ENCODE peak calls at places on chromosomes 11 and 22, in eight cellular contexts. M is lower leg skin, Q is body of pancreas, T is H7, J is mesenchymal stem cell, X is sigmoid colon, P is esophagus muscularis mucosa, U is ovary. K is an unnamed sample.

GRCh38 chr22:46348099-46348695 is 12.7 kb downstream of the TRMU start:
- DNase-seq in M (no peak), Q (no peak), T (no peak), J (no peak), X (no peak), P (no peak), U (no peak), K (no peak)

GRCh38 chr22:50624347-50625130 is 3.4 kb downstream of the ARSA start:
- DNase-seq in M (no peak), Q (no peak), T (no peak), J (no peak), X (no peak), P (no peak), U (no peak), K (no peak)

GRCh38 chr11:111413849-111414248 is 34.8 kb upstream of the POU2AF1 start:
- DNase-seq in M (peak), Q (no peak), T (no peak), J (no peak), X (no peak), P (no peak), U (no peak), K (peak)

GRCh38 chr11:94545641-94546470 is 2.1 kb downstream of the FUT4 start:
- DNase-seq in M (no peak), Q (peak), T (peak), J (no peak), X (no peak), P (no peak), U (no peak), K (no peak)

GRCh38 chr22:24952837-24953293 is 349 bp downstream of the KIAA1671 start:
- DNase-seq in M (peak), Q (peak), T (peak), J (peak), X (peak), P (no peak), U (peak), K (peak)

GRCh38 chr22:29320546-29320945 is 5.0 kb upstream of the RASL10A start:
- DNase-seq in M (no peak), Q (no peak), T (no peak), J (peak), X (no peak), P (no peak), U (no peak), K (peak)

GRCh38 chr11:21464601-21465193 is 728.2 kb upstream of the ANO5 start:
- DNase-seq in M (no peak), Q (no peak), T (no peak), J (no peak), X (no peak), P (no peak), U (no peak), K (no peak)

GRCh38 chr11:112728288-112728687 is 232.9 kb upstream of the NCAM1 start:
- DNase-seq in M (no peak), Q (no peak), T (no peak), J (no peak), X (no peak), P (peak), U (no peak), K (no peak)

GRCh38 chr11:35997908-35998307 is 54.0 kb downstream of the LDLRAD3 start:
- DNase-seq in M (no peak), Q (no peak), T (no peak), J (no peak), X (no peak), P (no peak), U (no peak), K (no peak)

GRCh38 chr11:68031136-68031459 is 617 bp downstream of the NDUFS8 start:
- DNase-seq in M (no peak), Q (no peak), T (no peak), J (peak), X (no peak), P (no peak), U (no peak), K (no peak)

GRCh38 chr22:44677299-44678244 is 24.4 kb upstream of the PRR5 start:
- DNase-seq in M (no peak), Q (no peak), T (no peak), J (no peak), X (no peak), P (no peak), U (no peak), K (no peak)

GRCh38 chr11:106459135-106459534 is 381.7 kb downstream of the AASDHPPT start:
- DNase-seq in M (no peak), Q (no peak), T (no peak), J (no peak), X (no peak), P (no peak), U (no peak), K (no peak)

GRCh38 chr11:70915158-70915795 is 337.1 kb downstream of the SHANK2 start:
- DNase-seq in M (no peak), Q (no peak), T (no peak), J (no peak), X (no peak), P (no peak), U (no peak), K (no peak)

GRCh38 chr22:24444251-24444650 is 16.9 kb downstream of the ADORA2A start:
- DNase-seq in M (no peak), Q (no peak), T (no peak), J (no peak), X (no peak), P (no peak), U (no peak), K (no peak)

GRCh38 chr11:78744202-78744601 is 169.5 kb upstream of the NARS2 start:
- DNase-seq in M (no peak), Q (no peak), T (no peak), J (no peak), X (no peak), P (no peak), U (no peak), K (no peak)

GRCh38 chr11:124676386-124676785 is 2.7 kb downstream of the SPA17 start:
- DNase-seq in M (no peak), Q (no peak), T (no peak), J (no peak), X (no peak), P (no peak), U (no peak), K (no peak)

GRCh38 chr11:61917043-61917356 is 366 bp downstream of the RAB3IL1 start:
- DNase-seq in M (no peak), Q (no peak), T (no peak), J (no peak), X (peak), P (no peak), U (no peak), K (no peak)

GRCh38 chr11:65696802-65697552 is 15.1 kb upstream of the KAT5 start:
- DNase-seq in M (no peak), Q (no peak), T (no peak), J (no peak), X (no peak), P (no peak), U (no peak), K (no peak)

GRCh38 chr11:66002648-66003225 is 434 bp downstream of the BANF1 start:
- DNase-seq in M (no peak), Q (peak), T (no peak), J (peak), X (peak), P (no peak), U (peak), K (no peak)

GRCh38 chr11:43316451-43316850 is 4.7 kb downstream of the API5 start:
- DNase-seq in M (no peak), Q (no peak), T (no peak), J (peak), X (no peak), P (no peak), U (no peak), K (no peak)

GRCh38 chr11:73760066-73760679 is 701 bp downstream of the RAB6A start:
- DNase-seq in M (peak), Q (peak), T (peak), J (peak), X (peak), P (no peak), U (peak), K (peak)

GRCh38 chr11:130042093-130042591 is 27.6 kb upstream of the APLP2 start:
- DNase-seq in M (no peak), Q (no peak), T (no peak), J (peak), X (no peak), P (no peak), U (no peak), K (no peak)

GRCh38 chr11:57094206-57094940 is 87.4 kb upstream of the LRRC55 start:
- DNase-seq in M (no peak), Q (no peak), T (no peak), J (peak), X (no peak), P (no peak), U (no peak), K (no peak)

GRCh38 chr11:17571431-17572358 is 24.6 kb downstream of the OTOG start:
- DNase-seq in M (peak), Q (no peak), T (peak), J (no peak), X (no peak), P (no peak), U (no peak), K (no peak)

GRCh38 chr11:17445240-17445795 is 31.3 kb downstream of the ABCC8 start:
- DNase-seq in M (no peak), Q (no peak), T (no peak), J (no peak), X (no peak), P (no peak), U (no peak), K (no peak)

GRCh38 chr11:122706689-122707088 is 51.2 kb downstream of the UBASH3B start:
- DNase-seq in M (no peak), Q (no peak), T (no peak), J (peak), X (no peak), P (no peak), U (no peak), K (peak)

GRCh38 chr11:119100246-119100959 is 1.2 kb downstream of the DPAGT1 start:
- DNase-seq in M (no peak), Q (peak), T (no peak), J (peak), X (no peak), P (no peak), U (no peak), K (no peak)

GRCh38 chr11:117375960-117376359 is 48.3 kb downstream of the CEP164 start:
- DNase-seq in M (no peak), Q (no peak), T (no peak), J (no peak), X (no peak), P (no peak), U (no peak), K (no peak)

GRCh38 chr11:12043959-12044772 is 35.7 kb upstream of the DKK3 start:
- DNase-seq in M (peak), Q (peak), T (peak), J (peak), X (peak), P (peak), U (peak), K (peak)
- H3K4me3 ChIP-seq in M (no peak), Q (no peak), T (no peak), J (peak), X (no peak), P (peak), U (no peak), K (peak)

DNA sequence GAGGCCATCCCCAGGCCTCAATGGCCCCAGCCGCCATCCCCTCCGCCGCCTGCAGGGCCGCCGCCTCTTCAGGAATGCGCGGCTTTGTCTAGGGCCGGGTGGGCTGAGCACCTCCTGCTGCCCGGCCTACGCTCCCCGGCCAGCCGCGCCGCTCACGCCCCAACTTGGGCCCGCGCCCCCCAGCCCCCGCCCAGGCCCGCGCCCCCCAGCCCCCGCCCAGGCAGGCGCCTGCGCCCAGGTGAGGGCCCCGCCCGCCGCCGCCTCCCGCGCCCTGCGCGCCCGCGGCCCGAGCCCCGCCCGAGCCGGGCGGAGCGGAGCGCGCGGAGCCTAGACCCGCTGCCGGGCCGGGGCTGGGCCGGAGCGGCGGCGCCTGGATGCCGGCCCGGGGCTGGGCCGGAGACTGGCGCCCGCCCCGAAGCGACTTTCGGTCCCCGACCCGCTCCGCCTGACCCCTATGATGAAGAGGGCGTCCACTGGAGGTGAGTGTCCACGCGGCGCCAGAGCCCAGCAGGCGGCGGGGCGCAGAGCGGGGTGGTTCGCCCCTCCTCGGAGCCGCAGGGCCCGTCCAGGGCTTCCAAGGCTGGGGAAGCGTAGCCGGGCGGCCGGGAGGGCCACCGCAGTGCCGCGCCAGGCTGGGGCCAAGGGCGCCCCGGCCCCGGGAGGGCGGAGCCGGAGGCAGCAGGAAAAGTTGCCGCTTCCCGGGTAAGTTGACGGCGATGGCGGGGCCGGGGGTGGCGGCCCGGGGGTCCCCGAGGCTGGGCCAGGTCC is 34.3 kb upstream of the PRODH start:
- DNase-seq in M (no peak), Q (peak), T (peak), J (peak), X (no peak), P (no peak), U (no peak), K (peak)
- H3K4me3 ChIP-seq in M (peak), Q (peak), T (peak), J (peak), X (no peak), P (peak), U (peak), K (peak)

DNA sequence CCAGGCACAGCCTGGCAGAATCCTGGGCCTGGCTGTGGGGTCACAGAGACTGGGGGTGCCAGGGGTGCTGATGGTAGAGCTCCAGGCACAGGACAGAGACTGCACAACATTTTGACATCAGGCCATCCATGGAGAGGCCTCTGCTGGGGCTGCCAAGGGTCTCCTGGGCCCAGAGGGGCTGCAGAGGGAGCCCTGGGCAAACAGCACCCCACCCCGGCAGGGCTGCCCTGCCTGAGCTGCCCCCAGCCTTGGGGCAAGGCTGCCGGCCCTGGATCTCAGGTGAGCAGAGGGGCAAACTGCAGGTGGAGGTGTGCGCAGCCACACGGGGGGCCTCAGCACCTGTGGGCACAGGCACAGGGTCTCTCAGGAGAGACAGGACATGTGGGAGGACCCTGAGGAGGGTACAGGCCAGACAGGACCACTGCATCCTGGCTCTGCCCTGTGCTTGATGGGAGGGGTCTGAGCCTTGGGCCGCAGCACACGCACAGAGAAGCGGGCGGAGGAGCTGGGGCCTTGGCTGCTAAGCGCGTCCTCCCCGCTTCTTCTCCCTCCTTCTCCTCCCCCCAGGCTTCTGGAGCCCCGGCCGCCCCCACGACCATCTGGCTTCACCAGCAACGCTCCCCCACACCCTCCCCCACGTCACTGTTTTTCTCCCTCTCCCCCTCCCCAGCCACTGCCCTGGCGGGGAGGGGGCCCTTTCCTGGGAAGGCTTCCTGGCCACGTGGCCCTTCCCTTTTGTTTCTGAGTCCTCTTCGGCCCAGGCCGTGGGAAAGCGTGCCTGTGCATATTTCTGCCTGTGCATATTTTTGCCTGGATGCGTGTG is 28.0 kb downstream of the RTN4R start:
- DNase-seq in M (no peak), Q (no peak), T (peak), J (no peak), X (no peak), P (no peak), U (peak), K (no peak)
- H3K4me3 ChIP-seq in M (no peak), Q (no peak), T (no peak), J (no peak), X (no peak), P (no peak), U (no peak), K (no peak)

DNA sequence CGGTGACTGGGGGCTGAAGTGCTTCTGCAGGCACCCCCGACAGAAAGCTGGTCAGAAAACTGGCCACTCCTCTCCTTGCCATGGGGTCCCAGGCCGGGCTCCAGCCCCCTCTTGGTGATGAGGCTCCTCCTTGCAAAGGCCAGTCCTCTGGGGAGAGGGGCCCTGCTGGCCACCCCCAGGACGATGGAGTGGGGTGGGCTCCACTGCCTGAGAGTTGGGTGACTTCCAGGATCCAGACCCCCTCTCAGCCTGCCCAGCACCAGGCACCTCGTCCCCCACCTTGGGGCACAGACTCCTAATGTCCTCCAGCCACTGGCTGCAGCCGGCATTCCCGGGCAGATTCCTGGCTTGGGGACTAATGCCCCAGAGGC is 441 bp upstream of the RPS6KA4 start:
- DNase-seq in M (no peak), Q (no peak), T (no peak), J (no peak), X (no peak), P (no peak), U (no peak), K (no peak)
- H3K4me3 ChIP-seq in M (peak), Q (no peak), T (peak), J (peak), X (peak), P (peak), U (peak), K (peak)

GRCh38 chr22:31161386-31161785 is 1.4 kb downstream of the RNF185 start:
- DNase-seq in M (no peak), Q (no peak), T (no peak), J (no peak), X (no peak), P (no peak), U (no peak), K (no peak)
- H3K4me3 ChIP-seq in M (no peak), Q (no peak), T (no peak), J (peak), X (no peak), P (peak), U (peak), K (peak)

GRCh38 chr22:26476705-26477340 is 6.8 kb downstream of the HPS4 start:
- DNase-seq in M (no peak), Q (no peak), T (no peak), J (peak), X (no peak), P (no peak), U (no peak), K (no peak)
- H3K4me3 ChIP-seq in M (no peak), Q (no peak), T (no peak), J (no peak), X (no peak), P (no peak), U (no peak), K (no peak)

GRCh38 chr11:75107187-75107586 is 10.5 kb upstream of the OR2AT4 start:
- DNase-seq in M (no peak), Q (no peak), T (no peak), J (peak), X (no peak), P (no peak), U (no peak), K (no peak)
- H3K4me3 ChIP-seq in M (no peak), Q (no peak), T (no peak), J (no peak), X (no peak), P (no peak), U (no peak), K (no peak)

GRCh38 chr11:28835790-28836189 is 727.6 kb downstream of the METTL15 start:
- DNase-seq in M (no peak), Q (no peak), T (no peak), J (peak), X (no peak), P (no peak), U (no peak), K (no peak)

GRCh38 chr11:28836285-28837081 is 728.3 kb downstream of the METTL15 start:
- DNase-seq in M (no peak), Q (no peak), T (no peak), J (peak), X (no peak), P (no peak), U (no peak), K (peak)

GRCh38 chr11:28833670-28834069 is 725.5 kb downstream of the METTL15 start:
- DNase-seq in M (no peak), Q (no peak), T (no peak), J (peak), X (no peak), P (no peak), U (no peak), K (no peak)

GRCh38 chr11:28835317-28835716 is 727.1 kb downstream of the METTL15 start:
- DNase-seq in M (no peak), Q (no peak), T (no peak), J (no peak), X (no peak), P (no peak), U (no peak), K (no peak)

GRCh38 chr11:28834877-28835276 is 726.7 kb downstream of the METTL15 start:
- DNase-seq in M (no peak), Q (no peak), T (no peak), J (peak), X (no peak), P (no peak), U (no peak), K (no peak)
- H3K4me3 ChIP-seq in M (no peak), Q (no peak), T (no peak), J (peak), X (no peak), P (no peak), U (no peak), K (no peak)

GRCh38 chr22:36356708-36357694 is 30.8 kb downstream of the MYH9 start:
- DNase-seq in M (no peak), Q (no peak), T (no peak), J (peak), X (no peak), P (no peak), U (no peak), K (no peak)
- H3K4me3 ChIP-seq in M (no peak), Q (no peak), T (no peak), J (no peak), X (no peak), P (peak), U (no peak), K (no peak)

GRCh38 chr11:69647349-69647748 is 6.4 kb downstream of the CCND1 start:
- DNase-seq in M (no peak), Q (no peak), T (peak), J (no peak), X (no peak), P (no peak), U (no peak), K (peak)
- H3K4me3 ChIP-seq in M (no peak), Q (no peak), T (no peak), J (no peak), X (no peak), P (no peak), U (no peak), K (no peak)

K was measured in Caco-2.